ENCODE peak calls at places on chromosomes 1 and 21, in five cellular contexts. S is LNCaP clone FGC; P is brain microvascular endothelial cell; F is kidney epithelial cell; Y is CD8-positive, alpha-beta T cell. Q is an unnamed sample.

GRCh38 chr1:58596631-58597052 is 19.6 kb upstream of the TACSTD2 start:
- DNase-seq in Y (no peak), S (no peak), P (no peak), F (no peak), Q (no peak)

GRCh38 chr1:153922076-153922837 is 515 bp downstream of the GATAD2B start:
- DNase-seq in S (peak), P (no peak), Y (no peak), F (no peak), Q (no peak)

GRCh38 chr1:162703708-162704107 is 71.4 kb downstream of the DDR2 start:
- DNase-seq in S (no peak), F (no peak), P (no peak), Y (no peak), Q (no peak)

GRCh38 chr1:157105988-157106812 is 6.6 kb upstream of the ETV3L start:
- DNase-seq in P (peak), S (no peak), Y (no peak), F (peak), Q (peak)

GRCh38 chr21:36890086-36890485 is 76.4 kb downstream of the HLCS start:
- DNase-seq in F (no peak), S (no peak), P (no peak), Y (no peak), Q (no peak)

GRCh38 chr1:69710484-69710883 is 142.8 kb downstream of the LRRC7 start:
- DNase-seq in F (no peak), S (no peak), Y (no peak), P (peak), Q (no peak)

GRCh38 chr1:94579876-94580294 is 38.3 kb upstream of the F3 start:
- DNase-seq in Y (no peak), P (peak), S (no peak), F (peak), Q (peak)

GRCh38 chr1:232507571-232507970 is 122.4 kb downstream of the SIPA1L2 start:
- DNase-seq in P (no peak), Y (no peak), F (no peak), S (no peak), Q (no peak)

GRCh38 chr1:219708919-219709318 is 96.0 kb upstream of the ZC3H11B start:
- DNase-seq in Y (no peak), S (no peak), F (no peak), P (no peak), Q (no peak)

GRCh38 chr1:153912349-153912748 is 10.4 kb downstream of the GATAD2B start:
- DNase-seq in S (no peak), Y (no peak), P (no peak), F (no peak), Q (no peak)

GRCh38 chr1:86062458-86062857 is 94.1 kb downstream of the COL24A1 start:
- DNase-seq in P (peak), F (no peak), Y (no peak), S (no peak), Q (no peak)

GRCh38 chr21:38645282-38645681 is 147.0 kb upstream of the ERG start:
- DNase-seq in Y (no peak), P (peak), F (peak), S (no peak), Q (peak)

GRCh38 chr1:18481190-18481920 is 625 bp downstream of the KLHDC7A start:
- DNase-seq in Y (no peak), S (no peak), P (no peak), F (peak), Q (no peak)

GRCh38 chr1:97680894-97681293 is 239.9 kb downstream of the DPYD start:
- DNase-seq in F (no peak), Y (no peak), S (no peak), P (no peak), Q (no peak)

GRCh38 chr1:150173161-150173585 is 23.5 kb downstream of the PLEKHO1 start:
- DNase-seq in F (no peak), S (no peak), P (no peak), Y (no peak), Q (no peak)

GRCh38 chr1:69686367-69686984 is 118.8 kb downstream of the LRRC7 start:
- DNase-seq in P (no peak), F (no peak), S (no peak), Y (no peak), Q (no peak)

GRCh38 chr1:162323023-162323422 is 53.6 kb downstream of the SPATA46 start:
- DNase-seq in F (no peak), S (no peak), Y (no peak), P (no peak), Q (no peak)

GRCh38 chr1:119141020-119141424 is 569 bp upstream of the WARS2 start:
- DNase-seq in P (peak), Y (peak), S (no peak), F (no peak), Q (peak)

GRCh38 chr1:207581496-207582168 is 63.3 kb upstream of the CR1L start:
- DNase-seq in Y (no peak), F (no peak), P (no peak), S (no peak), Q (no peak)

GRCh38 chr1:107019166-107019565 is 37.3 kb upstream of the PRMT6 start:
- DNase-seq in S (no peak), Y (no peak), P (no peak), F (no peak), Q (no peak)

GRCh38 chr1:56098956-56099355 is 480.4 kb downstream of the PLPP3 start:
- DNase-seq in F (no peak), Y (no peak), S (no peak), P (peak), Q (no peak)

GRCh38 chr1:8083739-8084484 is 57.8 kb upstream of the ERRFI1 start:
- DNase-seq in S (peak), F (no peak), Y (no peak), P (peak), Q (peak)

GRCh38 chr1:53508056-53508990 is 49.1 kb downstream of the DMRTB1 start:
- DNase-seq in F (no peak), S (no peak), P (no peak), Y (no peak), Q (no peak)
- H3K4me3 ChIP-seq in F (no peak), S (no peak), P (no peak), Y (no peak), Q (no peak)

GRCh38 chr1:53739109-53739681 is at the start of gene GLIS1:
- DNase-seq in S (peak), F (no peak), P (peak), Y (peak), Q (peak)
- TF ChIP-seq CTCF in S (no peak), F (no peak), P (no peak), Y (no peak), Q (no peak)

GRCh38 chr21:35561076-35561475 is 499.2 kb downstream of the SETD4 start:
- DNase-seq in P (no peak), S (no peak), Y (no peak), F (no peak), Q (no peak)
- H3K4me3 ChIP-seq in P (no peak), S (no peak), Y (no peak), F (no peak), Q (no peak)

GRCh38 chr1:35350872-35351271 is 82.4 kb downstream of the ZMYM4 start:
- DNase-seq in Y (no peak), P (no peak), S (no peak), F (no peak), Q (no peak)

GRCh38 chr1:35340519-35340918 is 72.0 kb downstream of the ZMYM4 start:
- DNase-seq in P (no peak), S (no peak), F (no peak), Y (no peak), Q (no peak)

GRCh38 chr1:35345439-35345981 is 77.0 kb downstream of the ZMYM4 start:
- DNase-seq in F (no peak), P (no peak), Y (no peak), S (no peak), Q (peak)
- TF ChIP-seq CTCF in F (no peak), P (no peak), Y (no peak), S (no peak), Q (peak)

DNA sequence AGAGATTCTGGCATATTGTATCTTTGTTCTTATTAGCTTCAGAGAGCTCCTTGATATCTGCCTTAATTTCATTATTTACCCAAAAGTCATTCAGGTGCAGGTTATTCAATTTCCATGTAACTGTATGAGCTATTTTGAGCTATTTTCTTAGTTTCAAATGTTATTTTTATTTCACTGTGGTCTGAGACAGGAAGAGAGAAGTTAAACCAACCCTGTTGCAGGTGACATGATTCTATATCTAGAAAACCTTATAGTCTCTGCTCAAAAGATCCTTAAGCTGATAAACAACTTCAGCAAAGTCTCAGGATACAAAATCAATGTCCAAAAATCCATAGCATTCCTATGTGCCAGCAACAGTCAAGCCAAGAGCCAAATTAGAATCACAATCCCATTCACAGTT is 1644.0 kb upstream of the B3GALT2 start:
- DNase-seq in S (no peak), Y (no peak), F (no peak), P (no peak), Q (no peak)
- H3K4me3 ChIP-seq in S (no peak), Y (no peak), F (no peak), P (no peak), Q (no peak)

GRCh38 chr1:6757719-6758435 is 27.4 kb upstream of the CAMTA1 start:
- DNase-seq in S (no peak), F (no peak), P (no peak), Y (no peak), Q (no peak)
- TF ChIP-seq CTCF in S (no peak), F (no peak), P (no peak), Y (no peak), Q (no peak)

GRCh38 chr1:31807273-31808048 is 8.4 kb downstream of the SPOCD1 start:
- DNase-seq in Y (no peak), F (no peak), S (no peak), P (no peak), Q (no peak)

GRCh38 chr1:31802190-31803150 is 13.4 kb downstream of the SPOCD1 start:
- DNase-seq in P (no peak), S (no peak), Y (no peak), F (no peak), Q (peak)

GRCh38 chr1:31804098-31804497 is 11.7 kb downstream of the SPOCD1 start:
- DNase-seq in F (no peak), Y (no peak), P (no peak), S (no peak), Q (no peak)

GRCh38 chr1:31803610-31804009 is 12.2 kb downstream of the SPOCD1 start:
- DNase-seq in S (no peak), F (no peak), Y (no peak), P (no peak), Q (no peak)

GRCh38 chr1:31805318-31805717 is 10.5 kb downstream of the SPOCD1 start:
- DNase-seq in P (no peak), F (no peak), S (no peak), Y (no peak), Q (no peak)
- H3K4me3 ChIP-seq in P (no peak), F (no peak), S (no peak), Y (no peak), Q (no peak)

DNA sequence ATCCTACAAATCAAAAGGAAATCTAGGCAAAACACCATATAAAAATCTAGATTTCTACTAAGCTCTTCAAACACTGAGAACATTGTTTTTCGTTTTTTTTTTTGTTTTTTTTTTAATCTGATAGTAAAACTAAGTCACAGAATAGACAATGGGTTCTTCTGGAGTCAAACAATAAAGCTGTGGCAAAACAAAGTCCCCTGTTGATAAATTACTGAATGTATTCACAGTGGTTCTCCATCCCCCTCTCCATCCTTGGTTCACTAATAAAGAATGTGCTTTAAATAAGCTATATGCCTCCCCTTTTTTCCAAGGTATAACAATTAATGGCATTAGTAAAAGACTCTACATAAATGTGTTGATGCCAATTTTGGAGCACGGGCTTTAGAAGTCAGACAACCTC is 16.7 kb upstream of the ATP1B1 start:
- DNase-seq in F (no peak), S (no peak), P (no peak), Y (no peak), Q (no peak)
- TF ChIP-seq CTCF in F (no peak), S (no peak), P (no peak), Y (no peak), Q (no peak)

Q was measured in fibroblast of villous mesenchyme.